ENCODE peak calls at places on chromosomes 13 and 19, in five cellular contexts. M is astrocyte of the spinal cord; O is colonic mucosa; S is GM13977; D is CD8-positive, alpha-beta T cell. R is an unnamed sample.

GRCh38 chr19:14511245-14511625 is 7.0 kb downstream of the DNAJB1 start:
- DNase-seq in S (no peak), O (no peak), D (no peak), M (no peak), R (no peak)

GRCh38 chr19:18633321-18633720 is 3.5 kb upstream of the KLHL26 start:
- DNase-seq in M (no peak), D (no peak), S (no peak), O (peak), R (no peak)

GRCh38 chr13:51912091-51912490 is 50.3 kb downstream of the CCDC70 start:
- DNase-seq in S (no peak), M (no peak), D (no peak), O (no peak), R (no peak)

GRCh38 chr19:1956868-1957492 is 16.0 kb downstream of the CSNK1G2 start:
- DNase-seq in S (no peak), D (no peak), O (no peak), M (no peak), R (no peak)

GRCh38 chr19:14369399-14370168 is 11.7 kb upstream of the ADGRE5 start:
- DNase-seq in D (peak), S (peak), M (peak), O (no peak), R (no peak)

GRCh38 chr13:94063096-94063495 is 416.4 kb downstream of the DCT start:
- DNase-seq in M (peak), O (no peak), S (no peak), D (no peak), R (no peak)

GRCh38 chr19:33355535-33355934 is 18.0 kb upstream of the CEBPG start:
- DNase-seq in D (no peak), M (no peak), S (no peak), O (no peak), R (no peak)

GRCh38 chr13:95025116-95025515 is 276.1 kb downstream of the ABCC4 start:
- DNase-seq in D (no peak), S (no peak), O (no peak), M (no peak), R (no peak)

GRCh38 chr13:48505597-48506091 is 27.2 kb downstream of the RCBTB2 start:
- DNase-seq in D (peak), S (peak), M (no peak), O (no peak), R (no peak)

GRCh38 chr19:54294539-54294938 is 13.6 kb upstream of the LILRB2 start:
- DNase-seq in O (no peak), M (no peak), D (no peak), S (no peak), R (no peak)

GRCh38 chr13:18954254-18954653 is 227.4 kb downstream of the TUBA3C start:
- DNase-seq in S (peak), D (no peak), M (no peak), O (no peak), R (no peak)

GRCh38 chr13:51727634-51728274 is 76.2 kb downstream of the DHRS12 start:
- DNase-seq in S (no peak), M (no peak), O (no peak), D (no peak), R (no peak)

GRCh38 chr19:14347999-14348889 is 33.0 kb upstream of the ADGRE5 start:
- DNase-seq in O (peak), S (peak), M (peak), D (peak), R (no peak)

GRCh38 chr13:43368003-43368402 is 344.6 kb downstream of the DNAJC15 start:
- DNase-seq in D (no peak), S (no peak), M (peak), O (no peak), R (no peak)

GRCh38 chr19:17076539-17076919 is 952 bp downstream of the MYO9B start:
- DNase-seq in M (no peak), O (no peak), S (peak), D (no peak), R (no peak)

GRCh38 chr19:4044927-4045557 is 21.7 kb downstream of the ZBTB7A start:
- DNase-seq in O (no peak), M (no peak), S (peak), D (no peak), R (no peak)

GRCh38 chr13:110653851-110654250 is 38.5 kb downstream of the NAXD start:
- DNase-seq in O (no peak), D (no peak), M (no peak), S (no peak), R (no peak)

GRCh38 chr13:44927953-44928352 is 61.3 kb downstream of the NUFIP1 start:
- DNase-seq in D (no peak), S (no peak), O (no peak), M (no peak), R (no peak)

GRCh38 chr13:113490496-113491417 is at the start of gene DCUN1D2:
- DNase-seq in D (peak), O (peak), S (peak), M (peak), R (peak)

GRCh38 chr13:29436291-29436690 is 159.2 kb downstream of the SLC7A1 start:
- DNase-seq in S (no peak), M (peak), D (no peak), O (no peak), R (no peak)

GRCh38 chr13:110070511-110071120 is 236.3 kb downstream of the COL4A1 start:
- DNase-seq in S (no peak), D (no peak), O (no peak), M (peak), R (no peak)

GRCh38 chr19:23407597-23407996 is 12.3 kb upstream of the ZNF91 start:
- DNase-seq in D (no peak), S (no peak), M (no peak), O (no peak), R (no peak)

GRCh38 chr19:31262673-31263308 is 86.4 kb downstream of the TSHZ3 start:
- DNase-seq in D (no peak), M (no peak), O (no peak), S (no peak), R (no peak)

GRCh38 chr19:54029930-54030490 is 33.7 kb downstream of the VSTM1 start:
- DNase-seq in S (peak), D (peak), M (peak), O (peak), R (no peak)

GRCh38 chr19:1106841-1107654 is 3.3 kb downstream of the GPX4 start:
- DNase-seq in M (no peak), O (peak), D (no peak), S (no peak), R (no peak)

GRCh38 chr13:112443191-112444000 is 67.2 kb downstream of the SPACA7 start:
- DNase-seq in S (peak), O (peak), D (no peak), M (no peak), R (peak)
- TF ChIP-seq CTCF in S (peak), O (no peak), D (no peak), M (peak), R (no peak)

DNA sequence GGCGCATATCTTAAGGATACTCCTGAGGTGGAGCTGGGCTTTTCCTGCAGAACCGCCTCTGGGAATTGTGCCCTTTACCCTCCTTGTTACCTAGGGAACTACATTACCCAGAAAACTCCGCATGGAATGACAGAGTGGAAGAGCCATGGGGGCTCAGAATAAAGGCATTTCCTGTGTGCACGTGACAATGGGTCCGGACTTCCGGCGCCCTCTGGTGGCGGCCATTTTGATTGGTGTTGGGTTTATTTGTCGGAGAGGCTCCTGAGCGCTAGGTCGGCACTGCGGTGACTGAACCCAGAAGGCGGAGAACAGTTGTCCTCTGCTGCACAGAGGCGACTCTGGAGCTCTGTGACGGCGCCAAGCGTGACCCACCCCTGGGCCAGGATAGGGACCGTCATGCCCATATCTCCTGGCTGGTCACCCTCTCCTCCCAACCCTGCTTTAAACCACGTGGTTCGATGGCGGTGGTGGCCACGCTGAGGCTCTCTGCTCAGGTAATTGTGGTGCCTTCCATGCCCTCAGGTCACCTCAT is at the start of gene ZNF587B:
- DNase-seq in O (peak), D (peak), S (no peak), M (peak), R (no peak)
- TF ChIP-seq CTCF in O (peak), D (peak), S (no peak), M (peak), R (peak)

DNA sequence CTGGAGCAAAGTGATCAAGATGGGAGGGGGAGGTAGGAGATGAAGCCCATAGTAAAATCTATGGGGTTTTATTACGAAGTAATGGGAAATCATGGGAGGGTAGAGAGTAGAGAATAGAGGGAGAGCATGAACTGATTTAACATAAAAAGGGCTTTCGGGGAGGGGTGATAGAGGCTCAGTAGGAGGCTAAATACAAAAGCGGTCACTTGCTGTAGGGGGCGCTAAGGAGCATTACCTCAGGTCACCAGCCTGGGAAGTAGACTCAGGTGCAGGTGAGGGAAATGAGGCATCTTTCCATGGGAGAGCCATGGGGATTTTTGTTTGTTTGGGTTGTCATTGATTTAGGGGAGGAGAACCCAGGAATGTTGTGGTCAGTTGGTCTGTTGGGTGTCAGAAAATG is 14.1 kb downstream of the KRTDAP start:
- DNase-seq in O (no peak), S (no peak), D (no peak), M (no peak), R (no peak)
- TF ChIP-seq CTCF in O (no peak), S (peak), D (no peak), M (no peak), R (peak)

GRCh38 chr19:12052057-12052570 is 647 bp downstream of the ZNF878 start:
- DNase-seq in D (no peak), O (peak), M (no peak), S (no peak), R (no peak)

GRCh38 chr19:12042893-12043292 is 7.4 kb upstream of the ZNF433 start:
- DNase-seq in O (no peak), M (no peak), D (no peak), S (no peak), R (no peak)

GRCh38 chr19:12052571-12053169 is at the start of gene ZNF878:
- DNase-seq in O (peak), S (peak), M (peak), D (peak), R (peak)

GRCh38 chr19:12043752-12044422 is 8.4 kb upstream of the ZNF433 start:
- DNase-seq in S (no peak), D (no peak), M (no peak), O (no peak), R (no peak)

DNA sequence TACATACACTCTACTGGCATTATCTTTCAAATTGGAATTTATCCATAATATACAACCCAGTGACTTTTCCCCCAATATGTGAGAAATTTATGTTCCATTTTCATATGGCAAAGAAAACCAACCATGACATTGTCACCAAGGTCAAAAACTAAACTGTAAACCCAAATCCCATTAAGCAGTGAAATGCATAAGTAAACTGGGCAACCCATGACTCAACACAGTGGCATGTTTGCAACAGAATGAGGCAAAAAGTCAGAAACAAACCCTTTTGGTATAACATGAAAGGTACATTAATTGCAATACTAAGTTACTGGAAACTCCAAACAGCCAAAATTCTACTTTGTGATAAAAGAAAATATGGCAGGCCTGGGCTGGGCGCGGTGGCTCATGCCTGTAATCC is 4.9 kb downstream of the ZNF878 start:
- DNase-seq in S (no peak), D (no peak), O (no peak), M (no peak), R (no peak)
- TF ChIP-seq CTCF in S (no peak), D (no peak), O (no peak), M (no peak), R (no peak)

DNA sequence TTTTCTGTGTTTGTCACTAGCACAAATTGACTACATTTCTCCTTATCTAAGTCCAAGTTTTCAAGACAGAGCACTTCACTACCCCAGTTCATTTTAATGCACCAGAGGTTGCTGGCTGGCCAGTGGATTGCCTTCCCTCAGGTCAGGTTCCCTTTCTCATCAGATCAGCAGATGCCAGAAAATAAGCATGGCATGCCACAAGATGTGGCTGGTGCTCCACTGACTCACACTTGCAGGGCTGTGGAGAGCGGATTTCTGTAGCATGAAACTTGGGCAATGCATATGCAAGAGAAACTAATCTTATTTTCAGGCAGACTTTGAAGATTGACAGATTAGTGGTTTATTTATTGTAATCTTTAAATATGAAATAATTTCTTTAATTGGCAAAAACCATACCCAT is 79.5 kb downstream of the RUBCNL start:
- DNase-seq in D (no peak), O (no peak), M (peak), S (no peak), R (no peak)
- TF ChIP-seq CTCF in D (no peak), O (no peak), M (no peak), S (no peak), R (no peak)

GRCh38 chr19:55563261-55563690 is 17.4 kb downstream of the ZNF579 start:
- DNase-seq in D (no peak), S (no peak), M (no peak), O (no peak), R (no peak)

GRCh38 chr19:55567708-55568328 is 12.8 kb downstream of the ZNF579 start:
- DNase-seq in M (no peak), O (no peak), D (no peak), S (no peak), R (no peak)
- TF ChIP-seq CTCF in M (no peak), O (no peak), D (no peak), S (no peak), R (no peak)

GRCh38 chr19:49468199-49468598 is 5.8 kb upstream of the FLT3LG start:
- DNase-seq in S (no peak), D (no peak), O (no peak), M (no peak), R (no peak)

GRCh38 chr19:49472936-49473335 is 1.1 kb upstream of the FLT3LG start:
- DNase-seq in S (no peak), M (no peak), O (no peak), D (no peak), R (no peak)

GRCh38 chr19:49468746-49469447 is 5.1 kb upstream of the FLT3LG start:
- DNase-seq in M (peak), D (peak), O (peak), S (peak), R (no peak)

GRCh38 chr19:49470615-49470978 is 3.4 kb upstream of the FLT3LG start:
- DNase-seq in D (no peak), S (no peak), M (no peak), O (no peak), R (no peak)

GRCh38 chr19:49469828-49470614 is 4.0 kb upstream of the FLT3LG start:
- DNase-seq in O (no peak), D (peak), S (peak), M (no peak), R (no peak)
- TF ChIP-seq CTCF in O (peak), D (peak), S (peak), M (peak), R (peak)

DNA sequence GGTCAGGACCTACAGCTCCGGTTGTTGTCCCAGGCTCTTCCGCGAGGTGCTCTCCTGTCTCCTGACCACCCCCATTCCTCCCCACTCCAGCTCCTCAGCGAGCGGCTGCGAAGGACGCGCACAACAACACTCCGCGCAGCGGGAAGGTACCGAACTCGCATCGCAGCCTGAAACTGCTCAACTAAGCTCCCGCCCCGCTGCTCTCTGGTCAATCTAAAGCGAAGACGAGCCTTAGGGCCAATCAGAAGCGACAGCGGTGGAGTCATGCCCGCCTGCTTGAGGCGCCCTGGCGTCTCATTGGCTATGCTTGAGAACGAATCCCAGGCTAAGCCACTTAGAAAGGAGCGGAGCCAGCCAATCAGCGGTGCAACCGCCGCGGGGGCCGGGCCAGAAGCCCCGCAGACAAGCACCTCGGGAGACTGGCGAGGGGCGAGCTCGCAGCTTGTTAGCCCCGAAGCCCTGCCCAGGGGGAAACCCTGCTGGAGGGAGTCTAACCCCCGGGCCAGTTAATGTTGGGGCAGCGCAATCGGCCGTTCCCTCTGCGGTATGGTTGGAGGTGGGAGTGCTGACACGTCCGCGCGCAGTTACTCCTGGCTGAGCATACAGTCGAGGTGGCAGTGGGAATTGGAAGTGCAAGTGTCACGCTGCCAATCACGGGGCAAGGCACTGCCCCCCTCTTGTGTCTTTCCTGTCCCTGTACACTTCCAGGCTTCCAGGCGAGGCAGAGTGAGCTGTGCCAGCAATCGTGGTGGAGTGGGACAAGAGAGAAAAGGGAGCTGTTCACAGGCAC is 1.9 kb upstream of the ZBTB32 start:
- DNase-seq in M (peak), S (peak), D (peak), O (peak), R (no peak)
- TF ChIP-seq CTCF in M (no peak), S (no peak), D (no peak), O (no peak), R (no peak)

GRCh38 chr19:11171144-11171543 is 15.6 kb upstream of the SPC24 start:
- DNase-seq in S (no peak), O (no peak), D (no peak), M (no peak), R (no peak)
- TF ChIP-seq CTCF in S (no peak), O (no peak), D (no peak), M (no peak), R (no peak)

DNA sequence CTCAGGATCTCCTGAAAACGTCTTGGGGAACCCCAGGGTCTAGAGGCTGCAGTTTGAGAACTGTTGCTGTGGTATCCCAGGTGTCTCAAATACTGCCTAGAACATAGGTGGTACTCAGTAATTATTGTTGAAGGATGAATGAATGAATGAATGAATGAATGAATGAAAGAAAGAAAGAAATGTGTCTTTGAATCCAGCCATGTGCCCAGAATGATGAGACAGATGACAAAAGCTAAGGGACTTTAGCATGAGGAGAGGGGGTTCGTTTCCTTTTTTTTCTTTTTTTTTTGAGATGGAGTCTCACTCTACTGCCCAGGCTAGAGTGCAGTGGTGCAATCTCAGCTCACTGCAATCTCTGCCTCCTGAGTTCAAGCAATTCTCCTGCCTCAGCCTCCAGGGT is 7.8 kb downstream of the LSR start:
- DNase-seq in O (no peak), S (no peak), D (no peak), M (no peak), R (no peak)
- TF ChIP-seq CTCF in O (no peak), S (no peak), D (no peak), M (no peak), R (no peak)

R was measured in chondrocyte.